ENCODE peak calls at places on chromosomes 13 and 19, in four cellular contexts. One of them, this sample, is unnamed.

GRCh38 chr19:52398091-52398461 is 427 bp downstream of the ZNF528 start:
- DNase-seq in IMR-90: peak; percentile 1
- DNase-seq in K562: peak; percentile 9
- DNase-seq in GM12878: no peak
- DNase-seq in this sample: no peak

GRCh38 chr13:61600360-61601033 is 184.8 kb upstream of the PCDH20 start:
- DNase-seq in IMR-90: no peak
- DNase-seq in GM12878: no peak
- DNase-seq in K562: no peak
- DNase-seq in this sample: no peak

GRCh38 chr19:1975081-1975480 is 34.1 kb downstream of the CSNK1G2 start:
- DNase-seq in K562: no peak
- DNase-seq in GM12878: no peak
- DNase-seq in IMR-90: peak; percentile 35
- DNase-seq in this sample: no peak

GRCh38 chr19:2014731-2015610 is 543 bp downstream of the BTBD2 start:
- DNase-seq in IMR-90: no peak
- DNase-seq in GM12878: no peak
- DNase-seq in K562: no peak
- DNase-seq in this sample: no peak

GRCh38 chr13:42970824-42971669 is 21.0 kb downstream of the EPSTI1 start:
- DNase-seq in GM12878: no peak
- DNase-seq in K562: peak; percentile 26
- DNase-seq in IMR-90: peak; percentile 43
- DNase-seq in this sample: peak; percentile 59

GRCh38 chr13:36582977-36583376 is 90.8 kb upstream of the SERTM1 start:
- DNase-seq in K562: no peak
- DNase-seq in IMR-90: no peak
- DNase-seq in GM12878: no peak
- DNase-seq in this sample: no peak

GRCh38 chr13:36675213-36675536 is 1.4 kb downstream of the SERTM1 start:
- DNase-seq in K562: no peak
- DNase-seq in IMR-90: no peak
- DNase-seq in GM12878: no peak
- DNase-seq in this sample: no peak

GRCh38 chr19:45587873-45588272 is 3.3 kb upstream of the OPA3 start:
- DNase-seq in IMR-90: no peak
- DNase-seq in K562: no peak
- DNase-seq in GM12878: no peak
- DNase-seq in this sample: no peak

GRCh38 chr13:51050021-51050886 is 60.8 kb downstream of the C13orf42 start:
- DNase-seq in GM12878: no peak
- DNase-seq in IMR-90: peak; percentile 40
- DNase-seq in K562: no peak
- DNase-seq in this sample: no peak

GRCh38 chr19:16386619-16387240 is 62.1 kb downstream of the KLF2 start:
- DNase-seq in K562: peak; percentile 57
- DNase-seq in IMR-90: peak; percentile 69
- DNase-seq in GM12878: no peak
- DNase-seq in this sample: peak; percentile 72

GRCh38 chr19:44738603-44739585 is 9.6 kb upstream of the BCL3 start:
- DNase-seq in K562: no peak
- DNase-seq in GM12878: no peak
- DNase-seq in IMR-90: no peak
- DNase-seq in this sample: no peak

GRCh38 chr19:13396256-13397080 is 109.8 kb downstream of the CACNA1A start:
- DNase-seq in GM12878: no peak
- DNase-seq in IMR-90: peak; percentile 70
- DNase-seq in K562: peak; percentile 67
- DNase-seq in this sample: peak; percentile 40

GRCh38 chr19:5567971-5568407 is 236 bp upstream of the TINCR start:
- DNase-seq in K562: no peak
- DNase-seq in GM12878: no peak
- DNase-seq in IMR-90: no peak
- DNase-seq in this sample: no peak

GRCh38 chr13:73667756-73668155 is 466.4 kb downstream of the KLF12 start:
- DNase-seq in K562: no peak
- DNase-seq in IMR-90: no peak
- DNase-seq in GM12878: no peak
- DNase-seq in this sample: no peak

GRCh38 chr13:114071441-114071840 is 61.0 kb downstream of the RASA3 start:
- DNase-seq in IMR-90: no peak
- DNase-seq in GM12878: no peak
- DNase-seq in K562: no peak
- DNase-seq in this sample: no peak

GRCh38 chr13:95039415-95039814 is 261.8 kb downstream of the ABCC4 start:
- DNase-seq in K562: no peak
- DNase-seq in GM12878: no peak
- DNase-seq in IMR-90: peak; percentile 62
- DNase-seq in this sample: no peak

GRCh38 chr13:30805603-30806011 is 70.3 kb downstream of the ALOX5AP start:
- DNase-seq in K562: no peak
- DNase-seq in IMR-90: peak; percentile 59
- DNase-seq in GM12878: no peak
- DNase-seq in this sample: no peak

GRCh38 chr19:2479556-2480194 is 3.7 kb downstream of the GADD45B start:
- DNase-seq in IMR-90: no peak
- DNase-seq in GM12878: no peak
- DNase-seq in K562: no peak
- DNase-seq in this sample: no peak

DNA sequence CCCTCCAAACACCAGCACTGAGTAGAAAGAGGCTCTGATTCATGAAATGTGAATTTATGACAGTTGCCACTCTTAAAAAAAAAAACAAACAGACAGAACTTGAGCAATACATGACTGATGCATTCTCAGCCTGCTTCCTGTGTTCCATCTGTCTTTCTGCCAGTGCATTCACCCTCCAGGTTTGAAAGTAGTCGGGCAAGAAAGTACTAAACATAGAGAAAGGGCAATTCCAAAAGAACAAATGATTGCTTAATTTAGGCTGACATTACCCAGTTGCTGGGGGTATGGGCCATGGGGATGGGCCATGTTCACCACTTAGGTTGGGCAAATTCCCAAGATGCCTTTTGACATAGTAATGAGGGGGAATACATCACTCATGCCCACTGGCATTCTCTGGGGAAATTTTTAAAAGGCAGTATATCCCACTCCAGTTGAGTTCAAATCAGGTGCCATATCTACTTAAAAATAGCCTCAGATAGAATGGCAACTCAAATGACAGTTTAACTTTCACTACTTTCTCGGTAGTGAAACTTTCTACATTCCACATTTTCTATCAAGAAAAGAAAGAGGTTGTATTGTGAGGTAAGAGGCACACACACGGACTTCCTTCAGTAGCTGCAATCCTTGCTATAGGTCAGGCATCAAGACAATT is 5.5 kb downstream of the STARD13 start:
- DNase-seq in IMR-90: peak; percentile 71
- DNase-seq in GM12878: no peak
- DNase-seq in K562: no peak
- DNase-seq in this sample: peak; percentile 76
- H3K4me2 ChIP-seq in IMR-90: peak overlapping the region; percentile 16
- H3K4me2 ChIP-seq in GM12878: no peak overlapping the region
- H3K4me2 ChIP-seq in K562: no peak overlapping the region
- H3K4me2 ChIP-seq in this sample: peak overlapping the region; percentile 63

DNA sequence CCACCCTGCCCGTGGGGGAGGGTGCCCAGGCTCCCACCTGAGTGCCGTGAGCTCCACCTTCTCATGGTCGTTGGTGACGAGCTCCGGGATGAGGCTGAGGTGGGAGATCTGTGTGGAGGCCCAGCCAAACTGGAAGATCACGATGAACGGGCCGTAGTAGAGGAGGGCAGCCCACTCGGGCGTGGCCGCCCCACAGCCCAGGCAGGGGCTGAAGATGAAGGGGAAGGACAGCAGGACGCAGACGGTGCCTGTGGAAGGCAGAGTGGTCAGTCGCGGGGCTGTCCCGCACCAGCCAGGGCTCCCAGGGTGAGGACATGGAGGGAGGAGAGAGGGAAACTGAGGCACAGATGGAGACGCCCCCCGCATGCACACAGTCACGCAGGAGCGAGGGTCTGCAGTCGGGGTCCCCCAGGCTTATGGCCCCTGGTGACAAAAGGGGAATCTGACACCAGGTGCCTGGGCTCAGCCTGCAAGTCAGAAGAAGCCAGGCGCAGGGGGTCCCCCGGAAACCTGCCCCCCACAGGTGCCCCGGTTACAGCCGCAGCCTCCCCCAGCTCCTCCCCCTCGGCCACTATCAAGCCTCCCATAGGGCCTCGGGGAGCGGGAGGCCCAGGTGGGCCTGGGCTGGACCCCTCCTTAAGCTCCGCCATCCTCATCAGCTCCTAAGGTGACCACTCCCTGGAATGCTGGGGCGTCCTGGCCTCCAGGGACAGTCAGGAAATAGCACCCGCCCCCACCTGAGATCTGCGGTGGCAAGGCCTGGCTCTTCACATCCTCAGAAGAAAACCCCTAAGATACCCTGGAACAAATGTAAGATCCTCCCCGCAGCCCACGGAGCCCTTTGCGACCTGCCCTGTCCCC is 6.2 kb downstream of the MFSD12 start:
- DNase-seq in IMR-90: no peak
- DNase-seq in GM12878: no peak
- DNase-seq in K562: no peak
- DNase-seq in this sample: no peak
- TF ChIP-seq FOS in IMR-90: no peak
- TF ChIP-seq FOS in GM12878: no peak
- TF ChIP-seq FOS in K562: no peak
- TF ChIP-seq FOS in this sample: no peak

GRCh38 chr13:32428581-32429072 is 697 bp upstream of the N4BP2L1 start:
- DNase-seq in GM12878: no peak
- DNase-seq in IMR-90: no peak
- DNase-seq in K562: no peak
- DNase-seq in this sample: no peak
- H3K9ac ChIP-seq in GM12878: peak overlapping the region; percentile 93
- H3K9ac ChIP-seq in IMR-90: no peak overlapping the region
- H3K9ac ChIP-seq in K562: no peak overlapping the region
- H3K9ac ChIP-seq in this sample: no peak overlapping the region

GRCh38 chr13:75196112-75196855 is 285.7 kb downstream of the TBC1D4 start:
- DNase-seq in K562: no peak
- DNase-seq in IMR-90: peak; percentile 8
- DNase-seq in GM12878: no peak
- DNase-seq in this sample: no peak
- H3K4me2 ChIP-seq in K562: no peak overlapping the region
- H3K4me2 ChIP-seq in IMR-90: peak overlapping the region; percentile 55
- H3K4me2 ChIP-seq in GM12878: no peak overlapping the region
- H3K4me2 ChIP-seq in this sample: no peak overlapping the region

DNA sequence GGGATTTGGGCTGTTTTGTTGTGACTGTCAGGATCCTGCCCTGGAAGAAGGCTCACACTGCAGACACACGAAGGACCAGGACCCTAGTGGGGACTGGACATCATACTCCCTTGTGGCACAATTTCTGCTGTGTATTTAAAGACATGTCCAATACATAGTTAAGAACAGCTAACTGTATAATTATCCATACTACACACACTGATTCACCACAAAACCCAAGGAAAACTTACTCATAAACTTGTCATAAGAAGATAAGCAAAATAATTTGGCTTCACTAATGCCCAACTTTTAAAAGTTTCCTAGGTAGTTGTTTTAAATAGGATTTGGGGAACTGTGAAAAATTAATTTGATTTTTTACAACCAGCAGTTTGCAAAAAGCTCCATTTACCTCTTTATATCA is 46.1 kb downstream of the LATS2 start:
- DNase-seq in GM12878: no peak
- DNase-seq in K562: no peak
- DNase-seq in IMR-90: peak; percentile 66
- DNase-seq in this sample: no peak
- TF ChIP-seq FOS in GM12878: no peak
- TF ChIP-seq FOS in K562: no peak
- TF ChIP-seq FOS in IMR-90: no peak
- TF ChIP-seq FOS in this sample: peak; percentile 20

GRCh38 chr13:111437417-111437816 is 117.0 kb downstream of the TEX29 start:
- DNase-seq in IMR-90: no peak
- DNase-seq in GM12878: no peak
- DNase-seq in K562: no peak
- DNase-seq in this sample: no peak

GRCh38 chr13:111437856-111438547 is 117.6 kb downstream of the TEX29 start:
- DNase-seq in IMR-90: no peak
- DNase-seq in GM12878: no peak
- DNase-seq in K562: no peak
- DNase-seq in this sample: no peak

GRCh38 chr13:111436446-111436845 is 116.0 kb downstream of the TEX29 start:
- DNase-seq in IMR-90: no peak
- DNase-seq in GM12878: no peak
- DNase-seq in K562: no peak
- DNase-seq in this sample: no peak

GRCh38 chr13:111431241-111431640 is 110.8 kb downstream of the TEX29 start:
- DNase-seq in GM12878: no peak
- DNase-seq in K562: no peak
- DNase-seq in IMR-90: no peak
- DNase-seq in this sample: no peak

DNA sequence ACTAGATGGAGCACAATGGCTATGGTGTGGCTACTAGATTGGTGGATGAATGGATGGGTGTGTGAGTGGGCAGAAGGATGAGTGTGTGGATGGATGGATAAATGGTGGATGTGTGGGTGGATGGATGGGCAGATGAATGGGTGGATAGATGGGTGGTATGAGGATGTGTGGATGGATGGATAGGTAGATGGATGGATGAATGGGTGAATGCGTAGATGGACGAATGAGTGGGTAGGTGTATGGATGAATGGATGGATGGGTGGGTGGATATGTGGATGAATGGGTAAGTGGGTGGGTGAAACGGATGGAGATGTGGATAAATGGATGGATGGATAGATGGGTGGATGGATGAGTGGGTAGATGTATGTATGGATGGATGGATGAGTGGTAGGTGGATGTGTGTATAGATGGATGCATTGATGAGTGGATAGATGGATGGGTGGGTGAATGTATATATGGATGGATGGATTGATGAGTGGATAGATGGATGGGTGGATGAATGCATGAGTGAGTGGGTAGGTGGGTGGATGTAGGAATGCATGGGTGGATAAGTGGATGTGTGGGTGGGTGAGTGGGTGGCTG is 114.2 kb downstream of the TEX29 start:
- DNase-seq in IMR-90: no peak
- DNase-seq in K562: no peak
- DNase-seq in GM12878: no peak
- DNase-seq in this sample: no peak
- H3K9ac ChIP-seq in IMR-90: no peak overlapping the region
- H3K9ac ChIP-seq in K562: no peak overlapping the region
- H3K9ac ChIP-seq in GM12878: no peak overlapping the region
- H3K9ac ChIP-seq in this sample: no peak overlapping the region

DNA sequence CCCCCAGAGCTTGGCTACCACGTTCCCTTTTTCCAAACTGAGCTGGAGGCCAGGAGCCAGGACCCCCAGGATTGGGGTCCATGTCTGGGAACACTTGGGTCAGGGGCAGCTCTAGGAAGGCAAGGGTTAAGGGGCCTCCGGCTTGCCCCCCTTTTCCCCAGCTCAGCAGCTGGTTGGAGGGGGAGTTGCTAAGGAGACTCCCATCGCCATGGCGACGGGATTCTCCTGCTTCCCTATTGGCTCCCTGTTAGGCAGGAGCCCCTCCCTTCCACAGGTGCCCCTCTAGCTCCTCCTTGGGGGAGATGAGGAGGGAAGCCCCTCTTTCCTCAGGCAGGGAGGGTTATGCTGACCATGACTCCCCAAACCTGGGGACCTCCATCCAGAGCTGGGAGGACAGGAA is 33.9 kb downstream of the PDE4A start:
- DNase-seq in GM12878: no peak
- DNase-seq in IMR-90: peak; percentile 18
- DNase-seq in K562: peak; percentile 50
- DNase-seq in this sample: no peak
- H3K4me2 ChIP-seq in GM12878: no peak overlapping the region
- H3K4me2 ChIP-seq in IMR-90: no peak overlapping the region
- H3K4me2 ChIP-seq in K562: no peak overlapping the region
- H3K4me2 ChIP-seq in this sample: no peak overlapping the region

This sample was measured in endothelial cell of umbilical vein.